ENCODE peak calls at places on chromosomes 2 and 18, in ten cellular contexts. T is naive thymus-derived CD4-positive, alpha-beta T cell; Z is spleen; E is kidney; A is trophoblast cell; I is tibial nerve; P is mesenchymal stem cell; G is aorta; K is mucosa of descending colon; R is upper lobe of left lung. Y is an unnamed sample. For H3K36me3 and H3K4me1, the result is how much of the 10 kb centered on the place peaks cover.

GRCh38 chr2:210540471-210541257 is 15.7 kb upstream of the CPS1 start:
- DNase-seq in T (no peak), Z (no peak), E (no peak), A (no peak), I (no peak), P (peak), G (no peak), K (no peak), R (no peak), Y (no peak)

GRCh38 chr18:78814321-78814720 is 165.3 kb upstream of the SALL3 start:
- DNase-seq in T (no peak), Z (peak), E (no peak), A (no peak), I (no peak), P (no peak), G (no peak), K (no peak), R (no peak), Y (peak)

GRCh38 chr18:74608681-74609080 is 11.0 kb downstream of the ZNF407 start:
- DNase-seq in T (no peak), Z (no peak), E (no peak), A (no peak), I (no peak), P (no peak), G (no peak), K (no peak), R (no peak), Y (no peak)

GRCh38 chr2:227146456-227146855 is 17.5 kb downstream of the COL4A4 start:
- DNase-seq in T (no peak), Z (no peak), E (no peak), A (no peak), I (no peak), P (no peak), G (no peak), K (no peak), R (no peak), Y (no peak)

GRCh38 chr2:67985586-67985985 is 77.2 kb downstream of the C1D start:
- DNase-seq in T (no peak), Z (no peak), E (no peak), A (no peak), I (no peak), P (no peak), G (no peak), K (no peak), R (no peak), Y (no peak)

GRCh38 chr18:75107931-75108276 is 101.0 kb downstream of the PTGR3 start:
- DNase-seq in T (no peak), Z (no peak), E (no peak), A (no peak), I (no peak), P (no peak), G (no peak), K (no peak), R (no peak), Y (no peak)

GRCh38 chr2:238684362-238685326 is 163.2 kb upstream of the TWIST2 start:
- DNase-seq in T (no peak), Z (no peak), E (peak), A (peak), I (peak), P (peak), G (no peak), K (no peak), R (no peak), Y (peak)

GRCh38 chr2:79040967-79041582 is 15.6 kb downstream of the REG3G start:
- DNase-seq in T (no peak), Z (no peak), E (no peak), A (peak), I (no peak), P (peak), G (no peak), K (no peak), R (no peak), Y (no peak)

GRCh38 chr2:241507430-241508239 is 749 bp downstream of the STK25 start:
- DNase-seq in T (peak), Z (peak), E (peak), A (peak), I (no peak), P (peak), G (no peak), K (peak), R (peak), Y (peak)

GRCh38 chr2:188746727-188747126 is 227.4 kb upstream of the COL3A1 start:
- DNase-seq in T (no peak), Z (no peak), E (no peak), A (no peak), I (no peak), P (peak), G (no peak), K (no peak), R (no peak), Y (no peak)

GRCh38 chr2:71778514-71779305 is 325.3 kb downstream of the DYSF start:
- DNase-seq in T (no peak), Z (peak), E (no peak), A (no peak), I (no peak), P (peak), G (no peak), K (no peak), R (no peak), Y (no peak)

GRCh38 chr2:26430826-26431225 is 29.1 kb downstream of the DRC1 start:
- DNase-seq in T (no peak), Z (no peak), E (no peak), A (peak), I (no peak), P (peak), G (no peak), K (no peak), R (no peak), Y (no peak)

GRCh38 chr2:191006297-191006696 is 7.7 kb downstream of the STAT1 start:
- DNase-seq in T (no peak), Z (no peak), E (no peak), A (no peak), I (no peak), P (no peak), G (no peak), K (no peak), R (no peak), Y (no peak)

GRCh38 chr2:191006997-191007604 is 6.9 kb downstream of the STAT1 start:
- DNase-seq in T (no peak), Z (no peak), E (no peak), A (no peak), I (no peak), P (no peak), G (no peak), K (no peak), R (no peak), Y (no peak)

GRCh38 chr2:191001624-191002023 is 12.3 kb downstream of the STAT1 start:
- DNase-seq in T (no peak), Z (no peak), E (no peak), A (no peak), I (no peak), P (no peak), G (no peak), K (no peak), R (no peak), Y (no peak)

GRCh38 chr2:191001032-191001431 is 12.9 kb downstream of the STAT1 start:
- DNase-seq in T (no peak), Z (no peak), E (no peak), A (no peak), I (no peak), P (no peak), G (no peak), K (no peak), R (no peak), Y (no peak)

DNA sequence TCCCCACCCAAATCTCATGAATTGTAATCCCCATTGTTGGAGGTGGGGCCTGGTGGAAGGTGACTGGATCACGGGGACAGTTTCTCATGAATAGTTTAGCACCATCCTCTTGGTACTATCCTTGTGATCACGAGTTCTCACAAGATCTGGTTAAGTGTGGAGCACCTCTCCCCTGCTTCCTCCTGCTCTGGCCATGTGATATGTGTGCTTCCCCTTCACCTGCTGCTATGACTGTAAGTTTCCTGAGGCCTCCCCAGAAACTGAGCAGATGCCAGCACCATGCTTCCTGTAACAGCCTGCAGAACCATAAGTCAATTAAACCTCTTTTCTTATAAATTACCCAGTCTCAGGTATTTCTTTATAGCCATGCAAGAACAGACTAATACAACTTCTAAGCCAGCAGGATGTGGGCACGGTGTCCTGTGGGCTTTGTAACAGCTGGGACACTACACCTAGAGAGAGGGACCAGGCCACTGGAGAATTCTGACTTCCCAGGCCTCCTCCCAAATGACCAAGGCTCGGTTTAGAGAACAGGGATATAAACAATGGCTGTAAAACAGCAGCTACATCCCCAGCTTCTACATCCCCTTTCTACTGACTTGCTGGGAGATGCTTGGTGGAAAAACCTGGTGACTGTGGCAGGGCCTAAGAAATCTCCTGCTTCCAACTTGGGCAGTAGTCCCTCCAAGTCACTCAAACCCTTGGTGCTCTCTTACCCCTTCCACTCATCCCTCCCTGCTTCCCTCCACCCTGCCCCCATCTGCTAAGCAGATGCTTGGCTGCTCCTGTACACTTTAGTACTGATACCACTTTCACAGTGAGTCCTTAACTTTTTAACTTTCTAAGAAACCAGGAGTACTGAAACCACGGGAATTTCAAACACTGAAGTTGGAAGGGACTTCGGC is 10.3 kb downstream of the STAT1 start:
- DNase-seq in T (no peak), Z (no peak), E (no peak), A (no peak), I (no peak), P (no peak), G (no peak), K (no peak), R (no peak), Y (no peak)
- H3K36me3 ChIP-seq in T (half or more), Z (half or more), E (half or more), A (under half), I (half or more), P (under half), G (under half), K (under half), R (half or more), Y (half or more)

DNA sequence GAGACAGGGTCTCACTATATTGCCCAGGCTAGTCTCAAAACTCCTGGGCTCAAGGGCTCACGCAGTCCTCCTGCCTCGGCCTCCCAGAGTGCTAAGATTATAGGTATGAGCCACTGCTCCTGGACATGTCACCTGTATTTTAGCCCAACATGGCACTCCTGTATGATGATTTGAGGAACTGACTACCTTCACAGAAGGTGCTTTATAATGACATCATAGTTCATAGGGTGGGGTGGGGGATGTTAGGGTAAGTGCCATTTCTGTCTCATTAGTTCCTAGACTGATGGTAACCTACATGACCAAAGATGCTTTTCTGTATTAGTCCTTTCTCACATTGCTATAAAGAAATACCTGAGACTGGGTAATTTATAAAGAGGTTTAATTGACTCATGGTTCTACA is 109.7 kb downstream of the MAP4K4 start:
- DNase-seq in T (no peak), Z (no peak), E (no peak), A (no peak), I (no peak), P (no peak), G (no peak), K (no peak), R (no peak), Y (no peak)
- H3K4me1 ChIP-seq in T (under half), Z (half or more), E (under half), A (under half), I (half or more), P (under half), G (under half), K (under half), R (under half), Y (under half)

GRCh38 chr2:121505005-121505404 is 25.7 kb upstream of the RNU4ATAC start:
- DNase-seq in T (no peak), Z (no peak), E (no peak), A (peak), I (no peak), P (peak), G (no peak), K (no peak), R (no peak), Y (no peak)
- H3K36me3 ChIP-seq in T (under half), Z (under half), E (under half), A (under half), I (under half), P (under half), G (under half), K (under half), R (under half), Y (under half)

GRCh38 chr2:70113396-70114100 is 26.3 kb downstream of the PCBP1 start:
- DNase-seq in T (no peak), Z (no peak), E (no peak), A (peak), I (no peak), P (no peak), G (no peak), K (no peak), R (no peak), Y (no peak)
- H3K4me1 ChIP-seq in T (under half), Z (half or more), E (under half), A (under half), I (under half), P (under half), G (under half), K (under half), R (under half), Y (under half)

DNA sequence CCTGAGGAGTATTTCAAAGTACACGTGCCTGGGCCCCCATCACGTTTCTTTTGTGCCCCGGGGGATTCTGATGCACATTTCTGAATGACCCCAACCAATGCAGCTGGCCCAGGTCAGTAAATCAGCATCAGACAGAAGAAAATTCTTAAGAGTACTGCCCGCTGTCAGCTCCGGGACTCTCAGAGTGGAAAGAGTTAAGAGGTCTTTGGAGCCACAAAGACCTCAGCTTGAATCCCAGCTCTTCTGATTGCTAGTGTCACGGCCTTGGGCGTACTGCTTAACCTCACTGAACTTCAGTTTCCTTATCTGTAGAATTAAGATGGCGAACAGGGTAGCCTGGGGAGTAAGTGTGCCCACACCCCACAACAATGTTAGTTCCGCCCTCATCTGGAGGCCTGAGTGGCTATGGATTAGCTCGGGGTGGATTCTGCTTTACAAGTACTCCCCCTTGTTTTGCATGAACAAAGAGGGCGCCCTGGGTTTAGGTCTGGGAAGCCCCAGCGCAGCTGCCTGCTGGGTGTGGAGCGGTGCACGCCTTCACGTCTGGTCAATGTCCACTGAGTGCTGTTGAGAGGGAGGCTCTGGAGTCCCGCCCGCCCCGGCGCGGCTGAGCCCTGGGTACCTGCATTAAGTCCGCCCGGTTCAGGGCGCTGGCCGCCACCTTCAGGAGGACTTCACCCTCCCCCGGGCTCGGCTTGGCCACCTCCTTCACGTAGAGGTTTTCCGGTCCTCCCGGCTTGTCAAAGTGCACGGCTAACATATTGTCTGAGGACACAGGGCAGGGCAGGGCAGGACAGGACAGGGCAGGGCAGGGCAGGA is 858 bp downstream of the TP53I3 start:
- DNase-seq in T (no peak), Z (no peak), E (peak), A (peak), I (no peak), P (peak), G (no peak), K (peak), R (peak), Y (no peak)
- H3K36me3 ChIP-seq in T (under half), Z (under half), E (under half), A (under half), I (half or more), P (under half), G (under half), K (under half), R (under half), Y (under half)